ENCODE peak calls at places on chromosomes 12 and 14, in five cellular contexts. One of them, this sample, is unnamed.

GRCh38 chr14:76106188-76106587 is 45.5 kb upstream of the GPATCH2L start:
- DNase-seq in GM12891: no peak
- DNase-seq in NT2/D1: no peak
- DNase-seq in T47D: no peak
- DNase-seq in stimulated activated CD4-positive, alpha-beta T cell treated with anti-CD3 and anti-CD28 coated beads, Interleukin-1b, Interleukin-23, amount 100 ng/mL, for 24 hours: no peak
- DNase-seq in this sample: no peak

GRCh38 chr14:45249847-45250575 is 3.0 kb downstream of the MIS18BP1 start:
- DNase-seq in T47D: no peak
- DNase-seq in stimulated activated CD4-positive, alpha-beta T cell treated with anti-CD3 and anti-CD28 coated beads, Interleukin-1b, Interleukin-23, amount 100 ng/mL, for 24 hours: no peak
- DNase-seq in GM12891: no peak
- DNase-seq in NT2/D1: no peak
- DNase-seq in this sample: no peak

GRCh38 chr12:42790761-42791151 is 201.2 kb upstream of the PRICKLE1 start:
- DNase-seq in stimulated activated CD4-positive, alpha-beta T cell treated with anti-CD3 and anti-CD28 coated beads, Interleukin-1b, Interleukin-23, amount 100 ng/mL, for 24 hours: no peak
- DNase-seq in T47D: no peak
- DNase-seq in GM12891: no peak
- DNase-seq in NT2/D1: no peak
- DNase-seq in this sample: no peak

GRCh38 chr14:89408907-89409675 is 7.9 kb downstream of the FOXN3 start:
- DNase-seq in T47D: peak
- DNase-seq in GM12891: no peak
- DNase-seq in NT2/D1: no peak
- DNase-seq in stimulated activated CD4-positive, alpha-beta T cell treated with anti-CD3 and anti-CD28 coated beads, Interleukin-1b, Interleukin-23, amount 100 ng/mL, for 24 hours: no peak
- DNase-seq in this sample: no peak

GRCh38 chr12:65891219-65891618 is 66.9 kb downstream of the HMGA2 start:
- DNase-seq in NT2/D1: no peak
- DNase-seq in GM12891: no peak
- DNase-seq in T47D: no peak
- DNase-seq in stimulated activated CD4-positive, alpha-beta T cell treated with anti-CD3 and anti-CD28 coated beads, Interleukin-1b, Interleukin-23, amount 100 ng/mL, for 24 hours: no peak
- DNase-seq in this sample: no peak

GRCh38 chr12:121145221-121145620 is 12.5 kb downstream of the P2RX7 start:
- DNase-seq in stimulated activated CD4-positive, alpha-beta T cell treated with anti-CD3 and anti-CD28 coated beads, Interleukin-1b, Interleukin-23, amount 100 ng/mL, for 24 hours: peak
- DNase-seq in GM12891: no peak
- DNase-seq in NT2/D1: no peak
- DNase-seq in T47D: no peak
- DNase-seq in this sample: no peak

GRCh38 chr12:12803186-12803585 is 10.0 kb upstream of the DDX47 start:
- DNase-seq in GM12891: no peak
- DNase-seq in NT2/D1: no peak
- DNase-seq in stimulated activated CD4-positive, alpha-beta T cell treated with anti-CD3 and anti-CD28 coated beads, Interleukin-1b, Interleukin-23, amount 100 ng/mL, for 24 hours: peak
- DNase-seq in T47D: peak
- DNase-seq in this sample: peak

GRCh38 chr14:30417999-30418398 is 141.0 kb upstream of the G2E3 start:
- DNase-seq in stimulated activated CD4-positive, alpha-beta T cell treated with anti-CD3 and anti-CD28 coated beads, Interleukin-1b, Interleukin-23, amount 100 ng/mL, for 24 hours: no peak
- DNase-seq in T47D: no peak
- DNase-seq in GM12891: no peak
- DNase-seq in NT2/D1: no peak
- DNase-seq in this sample: no peak

GRCh38 chr14:36556811-36557433 is 25.5 kb downstream of the NKX2-8 start:
- DNase-seq in stimulated activated CD4-positive, alpha-beta T cell treated with anti-CD3 and anti-CD28 coated beads, Interleukin-1b, Interleukin-23, amount 100 ng/mL, for 24 hours: peak
- DNase-seq in T47D: peak
- DNase-seq in NT2/D1: no peak
- DNase-seq in GM12891: peak
- DNase-seq in this sample: peak

GRCh38 chr12:57739387-57739786 is 845 bp upstream of the AGAP2 start:
- DNase-seq in T47D: no peak
- DNase-seq in stimulated activated CD4-positive, alpha-beta T cell treated with anti-CD3 and anti-CD28 coated beads, Interleukin-1b, Interleukin-23, amount 100 ng/mL, for 24 hours: no peak
- DNase-seq in GM12891: no peak
- DNase-seq in NT2/D1: no peak
- DNase-seq in this sample: no peak

GRCh38 chr14:63510538-63510937 is 32.6 kb downstream of the PPP2R5E start:
- DNase-seq in stimulated activated CD4-positive, alpha-beta T cell treated with anti-CD3 and anti-CD28 coated beads, Interleukin-1b, Interleukin-23, amount 100 ng/mL, for 24 hours: peak
- DNase-seq in T47D: no peak
- DNase-seq in GM12891: no peak
- DNase-seq in NT2/D1: no peak
- DNase-seq in this sample: no peak

GRCh38 chr12:24884911-24885310 is 64.0 kb downstream of the BCAT1 start:
- DNase-seq in stimulated activated CD4-positive, alpha-beta T cell treated with anti-CD3 and anti-CD28 coated beads, Interleukin-1b, Interleukin-23, amount 100 ng/mL, for 24 hours: no peak
- DNase-seq in GM12891: no peak
- DNase-seq in NT2/D1: no peak
- DNase-seq in T47D: no peak
- DNase-seq in this sample: no peak

GRCh38 chr12:111638576-111638975 is 39.5 kb upstream of the ATXN2 start:
- DNase-seq in stimulated activated CD4-positive, alpha-beta T cell treated with anti-CD3 and anti-CD28 coated beads, Interleukin-1b, Interleukin-23, amount 100 ng/mL, for 24 hours: no peak
- DNase-seq in T47D: no peak
- DNase-seq in NT2/D1: no peak
- DNase-seq in GM12891: no peak
- DNase-seq in this sample: no peak

GRCh38 chr14:24343795-24344660 is 4.2 kb upstream of the RIPK3 start:
- DNase-seq in GM12891: no peak
- DNase-seq in stimulated activated CD4-positive, alpha-beta T cell treated with anti-CD3 and anti-CD28 coated beads, Interleukin-1b, Interleukin-23, amount 100 ng/mL, for 24 hours: no peak
- DNase-seq in NT2/D1: no peak
- DNase-seq in T47D: no peak
- DNase-seq in this sample: no peak

GRCh38 chr12:54376596-54377468 is 7.7 kb downstream of the ZNF385A start:
- DNase-seq in stimulated activated CD4-positive, alpha-beta T cell treated with anti-CD3 and anti-CD28 coated beads, Interleukin-1b, Interleukin-23, amount 100 ng/mL, for 24 hours: no peak
- DNase-seq in NT2/D1: no peak
- DNase-seq in T47D: no peak
- DNase-seq in GM12891: no peak
- DNase-seq in this sample: no peak

GRCh38 chr14:72957213-72957612 is 30.9 kb downstream of the DCAF4 start:
- DNase-seq in T47D: no peak
- DNase-seq in stimulated activated CD4-positive, alpha-beta T cell treated with anti-CD3 and anti-CD28 coated beads, Interleukin-1b, Interleukin-23, amount 100 ng/mL, for 24 hours: no peak
- DNase-seq in GM12891: no peak
- DNase-seq in NT2/D1: no peak
- DNase-seq in this sample: no peak

GRCh38 chr12:125856899-125857298 is 791.7 kb downstream of the AACS start:
- DNase-seq in GM12891: no peak
- DNase-seq in NT2/D1: no peak
- DNase-seq in stimulated activated CD4-positive, alpha-beta T cell treated with anti-CD3 and anti-CD28 coated beads, Interleukin-1b, Interleukin-23, amount 100 ng/mL, for 24 hours: no peak
- DNase-seq in T47D: no peak
- DNase-seq in this sample: no peak

GRCh38 chr12:88934163-88934747 is 354.0 kb upstream of the KITLG start:
- DNase-seq in stimulated activated CD4-positive, alpha-beta T cell treated with anti-CD3 and anti-CD28 coated beads, Interleukin-1b, Interleukin-23, amount 100 ng/mL, for 24 hours: no peak
- DNase-seq in T47D: no peak
- DNase-seq in NT2/D1: no peak
- DNase-seq in GM12891: no peak
- DNase-seq in this sample: no peak

GRCh38 chr14:77889971-77890442 is 90.1 kb downstream of the ADCK1 start:
- DNase-seq in stimulated activated CD4-positive, alpha-beta T cell treated with anti-CD3 and anti-CD28 coated beads, Interleukin-1b, Interleukin-23, amount 100 ng/mL, for 24 hours: no peak
- DNase-seq in NT2/D1: no peak
- DNase-seq in GM12891: no peak
- DNase-seq in T47D: no peak
- DNase-seq in this sample: no peak

GRCh38 chr12:47507221-47507620 is 198.6 kb downstream of the RPAP3 start:
- DNase-seq in T47D: no peak
- DNase-seq in GM12891: no peak
- DNase-seq in NT2/D1: no peak
- DNase-seq in stimulated activated CD4-positive, alpha-beta T cell treated with anti-CD3 and anti-CD28 coated beads, Interleukin-1b, Interleukin-23, amount 100 ng/mL, for 24 hours: no peak
- DNase-seq in this sample: no peak